ENCODE peak calls at places on chromosomes 6 and 20, in four cellular contexts. F, X, R and G are unnamed samples.

GRCh38 chr6:5515200-5515599 is 253.9 kb downstream of the FARS2 start:
- DNase-seq in R (no peak), X (no peak), F (no peak), G (no peak)

GRCh38 chr6:88992741-88993557 is 29.5 kb upstream of the RNGTT start:
- DNase-seq in R (no peak), X (peak), F (no peak), G (no peak)

GRCh38 chr6:44788387-44788981 is 401.0 kb downstream of the CDC5L start:
- DNase-seq in X (no peak), R (no peak), F (no peak), G (no peak)

GRCh38 chr6:54910326-54910952 is 63.9 kb downstream of the FAM83B start:
- DNase-seq in R (no peak), F (peak), X (peak), G (no peak)

GRCh38 chr20:33983371-33983770 is 10.3 kb upstream of the RALY start:
- DNase-seq in R (no peak), F (no peak), X (peak), G (no peak)

GRCh38 chr6:142489722-142490610 is 188.2 kb downstream of the ADGRG6 start:
- DNase-seq in R (no peak), X (no peak), F (no peak), G (no peak)

GRCh38 chr20:18252597-18253451 is 35.5 kb upstream of the ZNF133 start:
- DNase-seq in F (no peak), R (no peak), X (no peak), G (no peak)

GRCh38 chr6:170024940-170025339 is 265.9 kb downstream of the DLL1 start:
- DNase-seq in R (no peak), X (peak), F (peak), G (no peak)

GRCh38 chr6:30554962-30555361 is 1.3 kb downstream of the GNL1 start:
- DNase-seq in X (no peak), F (no peak), R (no peak), G (no peak)

GRCh38 chr6:145206247-145206907 is 528.9 kb downstream of the EPM2A start:
- DNase-seq in F (peak), R (no peak), X (peak), G (no peak)

GRCh38 chr20:49303211-49303610 is 25.4 kb upstream of the ZNFX1 start:
- DNase-seq in X (peak), F (no peak), R (no peak), G (no peak)

GRCh38 chr6:160678744-160679401 is 14.8 kb upstream of the LPA start:
- DNase-seq in X (no peak), R (no peak), F (peak), G (no peak)

GRCh38 chr6:160678230-160678629 is 14.2 kb upstream of the LPA start:
- DNase-seq in R (no peak), F (no peak), X (no peak), G (no peak)

GRCh38 chr6:160679402-160679769 is 15.3 kb upstream of the LPA start:
- DNase-seq in F (peak), R (no peak), X (no peak), G (no peak)
- TF ChIP-seq CTCF in F (peak), R (no peak), X (no peak), G (no peak)

DNA sequence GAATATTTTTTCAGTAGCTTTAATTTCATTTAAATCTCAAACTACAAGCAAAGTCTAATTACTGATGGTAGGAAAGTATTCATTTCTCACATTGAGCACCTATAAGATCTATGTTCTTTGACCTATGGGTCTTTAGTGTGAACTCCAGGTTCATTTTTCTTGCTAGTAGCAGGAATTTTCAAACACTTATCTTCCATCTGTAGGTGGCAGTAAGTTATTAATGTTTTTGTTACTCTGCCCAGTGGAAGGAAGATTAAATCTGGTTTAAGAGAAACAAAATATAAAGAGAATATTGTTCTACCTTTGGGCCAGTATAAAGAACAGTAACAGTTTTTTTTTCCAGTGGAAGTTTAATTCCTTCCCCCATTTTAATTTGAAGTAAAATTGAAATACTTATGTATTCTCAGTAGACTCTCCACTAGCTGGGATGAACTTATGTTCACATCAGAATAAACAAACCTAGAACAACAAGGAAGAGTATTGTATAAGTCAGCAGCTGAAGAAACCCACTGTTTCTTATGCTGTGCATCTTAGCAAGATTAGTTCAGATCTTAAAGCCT is 328.2 kb downstream of the PHF3 start:
- DNase-seq in R (no peak), F (no peak), X (no peak), G (no peak)
- TF ChIP-seq CTCF in R (no peak), F (peak), X (no peak), G (no peak)

GRCh38 chr6:43630980-43631619 is 2.0 kb upstream of the GTPBP2 start:
- DNase-seq in F (no peak), X (no peak), R (no peak), G (no peak)

GRCh38 chr6:43629505-43630300 is 639 bp upstream of the GTPBP2 start:
- DNase-seq in R (peak), X (peak), F (peak), G (peak)

GRCh38 chr6:43628392-43629103 is 516 bp downstream of the GTPBP2 start:
- DNase-seq in R (peak), F (peak), X (peak), G (peak)

GRCh38 chr6:43627008-43627825 is 1.8 kb downstream of the GTPBP2 start:
- DNase-seq in X (peak), R (no peak), F (peak), G (no peak)

GRCh38 chr6:43629104-43629504 is at the start of gene GTPBP2:
- DNase-seq in R (peak), X (peak), F (peak), G (peak)
- TF ChIP-seq CTCF in R (no peak), X (no peak), F (no peak), G (no peak)

GRCh38 chr20:32034581-32035397 is 17.3 kb upstream of the HCK start:
- DNase-seq in F (no peak), R (peak), X (no peak), G (no peak)
- TF ChIP-seq CTCF in F (peak), R (peak), X (no peak), G (no peak)

DNA sequence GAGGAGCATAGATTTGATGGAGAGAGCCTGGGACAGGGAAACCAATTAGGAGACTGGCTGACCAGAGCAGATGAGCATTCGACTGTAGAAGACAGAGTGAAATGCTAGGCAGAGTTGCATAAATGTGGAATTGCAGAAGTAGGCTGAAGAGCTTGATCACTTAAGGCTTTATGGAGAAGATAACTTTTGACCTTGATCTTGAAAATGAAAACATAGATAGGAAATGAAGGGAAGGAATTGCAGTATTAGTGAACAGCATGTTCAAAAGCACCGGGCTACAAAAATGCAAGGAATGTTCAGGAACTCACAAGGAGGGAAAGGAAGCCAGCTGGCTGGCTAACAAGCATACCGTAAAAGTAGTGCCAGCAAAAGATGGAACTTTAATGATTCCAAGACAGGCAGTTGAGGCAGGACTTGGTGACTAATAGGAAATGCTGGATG is 20.5 kb upstream of the LTV1 start:
- DNase-seq in R (no peak), F (no peak), X (peak), G (no peak)
- TF ChIP-seq CTCF in R (no peak), F (no peak), X (no peak), G (no peak)

GRCh38 chr6:84459401-84459800 is 232.0 kb upstream of the CEP162 start:
- DNase-seq in R (no peak), F (no peak), X (no peak), G (no peak)
- TF ChIP-seq CTCF in R (no peak), F (no peak), X (no peak), G (no peak)

DNA sequence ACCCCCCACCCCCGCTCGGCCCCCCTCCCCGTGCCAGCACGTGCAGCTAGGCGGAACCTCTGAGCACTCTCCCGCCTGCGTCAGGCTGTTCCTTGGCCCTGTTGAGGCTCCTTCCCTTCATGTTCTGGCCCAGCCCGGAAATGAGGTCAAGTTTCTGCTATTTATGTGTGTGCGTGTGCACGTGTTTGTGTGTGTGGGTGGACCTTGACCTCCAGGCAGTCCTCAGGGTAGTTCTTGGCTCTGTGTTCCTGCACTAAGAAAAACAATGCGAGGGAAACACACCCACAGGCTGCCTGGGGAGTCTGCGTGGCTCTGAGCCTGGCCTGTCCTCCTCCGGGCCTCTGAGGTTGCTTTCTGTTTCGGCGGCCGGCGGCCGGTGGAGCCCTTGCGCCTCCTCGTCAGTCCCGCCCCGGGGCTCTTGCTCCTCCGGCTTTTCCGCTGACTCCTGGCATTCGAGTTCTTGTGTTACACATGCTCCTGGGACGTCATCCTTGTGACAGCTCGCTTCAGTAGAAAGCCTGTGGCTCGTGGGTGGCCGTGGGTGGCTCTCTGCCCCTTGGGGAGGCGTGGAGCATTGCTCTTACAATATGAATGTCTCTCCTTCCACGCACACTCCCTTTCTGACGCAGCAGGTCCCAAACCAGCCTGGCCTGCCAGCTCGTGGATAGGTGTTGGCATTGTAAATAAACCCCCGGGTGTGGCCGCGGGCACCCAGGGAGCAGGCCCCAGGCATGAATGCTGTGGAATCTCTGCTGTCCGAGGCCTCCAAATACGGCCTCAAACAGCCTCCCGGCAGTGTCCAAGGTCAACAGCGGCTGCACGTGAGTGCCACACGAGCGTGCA is 10.0 kb downstream of the SLCO4A1 start:
- DNase-seq in R (peak), X (peak), F (peak), G (peak)
- TF ChIP-seq CTCF in R (no peak), X (peak), F (no peak), G (no peak)

GRCh38 chr20:32943490-32944052 is 60.7 kb downstream of the SUN5 start:
- DNase-seq in F (no peak), R (no peak), X (no peak), G (no peak)

GRCh38 chr20:32946629-32947028 is 57.6 kb downstream of the SUN5 start:
- DNase-seq in R (no peak), X (no peak), F (no peak), G (no peak)

GRCh38 chr20:32941155-32941885 is 62.9 kb downstream of the SUN5 start:
- DNase-seq in R (no peak), X (no peak), F (no peak), G (no peak)

DNA sequence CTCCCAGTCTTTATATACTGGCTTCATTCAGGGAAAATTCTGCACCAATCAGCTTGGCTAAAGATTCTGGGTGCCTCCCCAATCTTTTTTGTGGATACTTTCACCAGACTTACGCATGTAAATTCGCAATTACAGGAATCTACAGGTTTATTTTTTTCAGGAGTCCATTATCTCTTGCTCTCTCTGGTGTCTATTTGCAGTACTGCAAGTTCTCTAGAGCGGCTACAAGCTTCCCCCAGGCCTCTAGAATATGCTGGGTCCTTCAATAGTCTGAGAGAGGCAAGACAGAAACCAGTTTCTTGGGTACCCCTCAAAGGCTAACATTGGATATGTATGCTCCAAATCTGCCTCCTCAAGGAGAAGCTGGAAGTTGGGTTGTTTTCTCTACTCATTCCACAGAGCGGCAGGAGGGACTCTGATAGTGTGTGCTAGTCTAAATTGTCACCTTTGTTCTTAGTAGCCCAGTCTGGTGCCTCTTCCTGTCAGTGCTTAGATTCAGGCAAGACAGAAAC is 58.5 kb downstream of the SUN5 start:
- DNase-seq in R (no peak), X (peak), F (no peak), G (no peak)
- TF ChIP-seq CTCF in R (peak), X (peak), F (peak), G (no peak)